ENCODE peak calls at places on chromosomes 7 and 10, in six cellular contexts. B, A, T, U, O and Y are unnamed samples.

GRCh38 chr7:102912742-102913141 is at the start of gene LRRC17:
- DNase-seq in B (no peak), A (peak; percentile 28), T (peak; percentile 89), U (peak; percentile 95), O (no peak), Y (no peak)

GRCh38 chr7:156515911-156516790 is 124.4 kb upstream of the RNF32 start:
- DNase-seq in B (no peak), A (no peak), T (no peak), U (no peak), O (no peak), Y (no peak)

GRCh38 chr10:131585761-131586160 is 274.2 kb upstream of the TCERG1L start:
- DNase-seq in B (no peak), A (no peak), T (no peak), U (no peak), O (no peak), Y (no peak)

GRCh38 chr10:75971402-75972211 is 540.2 kb downstream of the LRMDA start:
- DNase-seq in B (no peak), A (peak; percentile 29), T (peak; percentile 93), U (peak; percentile 46), O (no peak), Y (no peak)

GRCh38 chr10:14879055-14879800 is 562 bp downstream of the SUV39H2 start:
- DNase-seq in B (no peak), A (no peak), T (no peak), U (peak; percentile 11), O (no peak), Y (no peak)

GRCh38 chr10:13560597-13560996 is 26.2 kb upstream of the PRPF18 start:
- DNase-seq in B (no peak), A (no peak), T (peak; percentile 62), U (peak; percentile 13), O (no peak), Y (no peak)

GRCh38 chr7:41825927-41826480 is 123.1 kb upstream of the INHBA start:
- DNase-seq in B (no peak), A (no peak), T (no peak), U (no peak), O (no peak), Y (no peak)

GRCh38 chr7:41771717-41772116 is 68.8 kb upstream of the INHBA start:
- DNase-seq in B (no peak), A (no peak), T (no peak), U (no peak), O (no peak), Y (no peak)

GRCh38 chr7:2923886-2924574 is 79.9 kb upstream of the GNA12 start:
- DNase-seq in B (no peak), A (no peak), T (no peak), U (no peak), O (no peak), Y (no peak)

GRCh38 chr7:116138202-116138801 is 72.0 kb upstream of the TES start:
- DNase-seq in B (no peak), A (peak; percentile 14), T (peak; percentile 75), U (peak; percentile 73), O (peak; percentile 43), Y (peak; percentile 16)

GRCh38 chr10:42242135-42242805 is 396.1 kb downstream of the ZNF33B start:
- DNase-seq in B (no peak), A (no peak), T (no peak), U (no peak), O (no peak), Y (no peak)

GRCh38 chr10:24866615-24867583 is 85.5 kb downstream of the PRTFDC1 start:
- DNase-seq in B (no peak), A (peak; percentile 21), T (peak; percentile 86), U (peak; percentile 66), O (no peak), Y (no peak)

GRCh38 chr7:152887191-152887590 is 127.6 kb downstream of the ACTR3B start:
- DNase-seq in B (no peak), A (no peak), T (no peak), U (no peak), O (no peak), Y (no peak)

GRCh38 chr10:96683710-96684109 is 36.6 kb downstream of the PIK3AP1 start:
- DNase-seq in B (no peak), A (no peak), T (no peak), U (no peak), O (no peak), Y (no peak)

GRCh38 chr10:71761541-71762113 is 11.7 kb downstream of the VSIR start:
- DNase-seq in B (no peak), A (no peak), T (no peak), U (no peak), O (no peak), Y (no peak)

GRCh38 chr10:129901389-129902045 is 62.6 kb downstream of the EBF3 start:
- DNase-seq in B (no peak), A (no peak), T (no peak), U (no peak), O (no peak), Y (no peak)

GRCh38 chr10:71133710-71134686 is 78.4 kb upstream of the UNC5B start:
- DNase-seq in B (no peak), A (no peak), T (no peak), U (no peak), O (no peak), Y (no peak)

GRCh38 chr7:151518781-151519044 is 982 bp downstream of the RHEB start:
- DNase-seq in B (no peak), A (no peak), T (no peak), U (peak; percentile 22), O (no peak), Y (no peak)

GRCh38 chr10:118856106-118856505 is 101.3 kb upstream of the CACUL1 start:
- DNase-seq in B (no peak), A (no peak), T (no peak), U (no peak), O (no peak), Y (no peak)

GRCh38 chr10:45253183-45253914 is 62.1 kb downstream of the OR13A1 start:
- DNase-seq in B (no peak), A (no peak), T (no peak), U (no peak), O (peak; percentile 52), Y (no peak)

GRCh38 chr10:47207280-47207613 is 92.8 kb upstream of the GDF10 start:
- DNase-seq in B (no peak), A (peak; percentile 7), T (no peak), U (peak; percentile 28), O (no peak), Y (no peak)

GRCh38 chr10:18397886-18398285 is 253.5 kb downstream of the NSUN6 start:
- DNase-seq in B (no peak), A (no peak), T (no peak), U (no peak), O (no peak), Y (no peak)

GRCh38 chr10:33047655-33048054 is 89.6 kb upstream of the ITGB1 start:
- DNase-seq in B (no peak), A (no peak), T (peak; percentile 10), U (peak; percentile 31), O (no peak), Y (no peak)
- TF ChIP-seq CTCF in B (no peak), A (peak; percentile 36), T (no peak), U (no peak), O (no peak), Y (no peak)

GRCh38 chr7:69597278-69598076 is 798 bp upstream of the AUTS2 start:
- DNase-seq in B (peak; percentile 53), A (no peak), T (no peak), U (peak; percentile 9), O (no peak), Y (peak; percentile 51)

GRCh38 chr7:69598081-69598486 is at the start of gene AUTS2:
- DNase-seq in B (peak; percentile 89), A (peak; percentile 29), T (peak; percentile 75), U (peak; percentile 92), O (no peak), Y (peak; percentile 97)

GRCh38 chr7:69599211-69599878 is 1.1 kb downstream of the AUTS2 start:
- DNase-seq in B (peak; percentile 29), A (no peak), T (no peak), U (no peak), O (no peak), Y (peak; percentile 46)

GRCh38 chr7:69599879-69600764 is 1.8 kb downstream of the AUTS2 start:
- DNase-seq in B (no peak), A (no peak), T (peak; percentile 35), U (peak; percentile 24), O (no peak), Y (no peak)

DNA sequence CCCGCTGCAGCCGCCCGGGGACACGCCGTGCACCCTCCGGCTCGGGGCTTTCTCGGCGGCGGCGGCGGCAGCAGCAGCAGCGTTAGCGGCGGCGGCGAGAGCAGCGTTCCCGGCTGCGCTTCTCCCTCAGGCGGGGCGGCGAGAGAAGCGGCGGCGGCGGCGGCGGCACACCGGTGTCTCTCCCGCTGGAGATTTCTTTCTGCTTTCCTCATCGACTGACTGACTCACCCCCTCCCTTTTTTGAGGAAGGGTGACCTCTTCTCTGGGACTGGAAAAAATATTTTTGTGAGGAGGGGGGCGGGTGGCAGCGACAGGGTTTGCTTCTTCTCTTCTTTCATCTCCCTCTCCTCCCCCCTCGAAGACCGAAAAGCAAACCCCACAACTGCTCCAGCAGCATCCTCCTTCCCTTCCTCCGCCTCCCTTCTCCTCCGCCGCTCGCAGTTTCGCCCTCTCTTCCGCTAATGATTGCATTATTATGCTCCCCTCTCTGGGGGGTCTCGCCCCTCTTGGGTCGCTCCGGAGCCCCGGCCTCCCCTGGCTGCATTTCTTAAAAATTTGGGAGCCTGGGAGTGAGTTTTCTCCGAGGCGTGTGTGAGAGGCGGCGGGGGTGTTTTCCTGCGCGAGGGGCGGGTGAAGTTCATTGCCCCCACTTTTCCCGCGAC is 343 bp downstream of the AUTS2 start:
- DNase-seq in B (no peak), A (no peak), T (peak; percentile 23), U (no peak), O (no peak), Y (no peak)
- TF ChIP-seq CTCF in B (no peak), A (no peak), T (no peak), U (no peak), O (no peak), Y (no peak)

GRCh38 chr10:10642741-10643280 is 374.9 kb upstream of the CELF2 start:
- DNase-seq in B (no peak), A (no peak), T (peak; percentile 23), U (peak; percentile 97), O (no peak), Y (no peak)

GRCh38 chr10:10647331-10647730 is 370.3 kb upstream of the CELF2 start:
- DNase-seq in B (no peak), A (no peak), T (peak; percentile 55), U (no peak), O (no peak), Y (no peak)

DNA sequence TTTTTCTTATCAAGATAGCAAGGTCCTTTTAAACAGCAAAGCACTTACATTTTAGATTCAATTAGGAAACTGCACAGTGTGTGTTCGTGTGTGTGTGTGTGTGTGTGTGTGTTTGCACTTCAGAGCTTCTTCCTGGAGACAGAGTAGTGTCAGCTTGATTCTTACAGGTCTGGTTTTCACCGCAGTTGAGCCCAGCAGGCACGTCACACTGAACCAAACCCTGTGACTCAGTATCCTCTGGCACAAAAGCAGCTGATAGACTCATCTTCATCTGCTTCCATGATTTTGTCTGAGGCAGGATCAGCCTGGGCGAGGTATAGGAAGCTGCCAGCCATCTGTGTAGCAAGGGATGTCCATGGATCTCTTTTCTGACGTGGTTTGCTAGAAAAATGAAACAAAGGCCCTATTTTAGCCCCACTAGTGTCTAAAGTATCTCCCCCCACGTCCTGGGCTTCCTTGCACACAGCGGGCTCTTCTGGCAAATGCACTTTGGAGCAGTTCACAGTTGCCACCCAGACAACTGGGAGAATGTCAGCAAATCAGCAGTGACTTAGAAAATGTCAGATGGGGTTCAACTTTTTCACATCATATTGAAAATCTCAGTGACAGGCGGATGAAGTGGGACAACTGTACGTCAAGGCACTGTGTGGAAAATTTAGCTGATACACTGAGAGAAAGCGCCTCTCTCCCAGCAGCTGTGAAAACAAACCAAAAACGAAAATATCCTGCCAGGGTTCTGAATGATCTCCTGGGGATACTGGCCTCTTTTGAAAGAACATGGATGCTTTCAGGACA is 373.2 kb upstream of the CELF2 start:
- DNase-seq in B (no peak), A (no peak), T (peak; percentile 96), U (peak; percentile 34), O (no peak), Y (no peak)
- TF ChIP-seq CTCF in B (no peak), A (no peak), T (no peak), U (no peak), O (no peak), Y (no peak)

GRCh38 chr7:40763319-40764287 is 628.8 kb downstream of the SUGCT start:
- DNase-seq in B (no peak), A (peak; percentile 86), T (peak; percentile 14), U (peak; percentile 40), O (no peak), Y (no peak)
- TF ChIP-seq CTCF in B (peak; percentile 7), A (peak; percentile 67), T (peak; percentile 22), U (peak; percentile 18), O (no peak), Y (no peak)